ENCODE peak calls at places on chromosomes 13 and 19, in five cellular contexts. L is neuronal stem cell, H is suprapubic skin, R is breast epithelium, I is neural progenitor cell. Y is an unnamed sample.

GRCh38 chr13:82062772-82063171 is 1721.8 kb upstream of the SPRY2 start:
- DNase-seq in I (no peak), H (no peak), L (no peak), R (no peak), Y (no peak)

GRCh38 chr13:103873725-103874124 is 807.5 kb upstream of the SLC10A2 start:
- DNase-seq in H (no peak), I (no peak), L (no peak), R (no peak), Y (no peak)

GRCh38 chr19:4598712-4599111 is 39.2 kb upstream of the SEMA6B start:
- DNase-seq in R (no peak), H (no peak), L (no peak), I (peak), Y (no peak)

GRCh38 chr19:41206456-41206855 is 12.6 kb upstream of the AXL start:
- DNase-seq in L (no peak), H (no peak), I (no peak), R (no peak), Y (no peak)

GRCh38 chr19:47499863-47500830 is 14.7 kb downstream of the NAPA start:
- DNase-seq in R (no peak), H (no peak), I (no peak), L (no peak), Y (peak)

GRCh38 chr13:26867451-26868067 is 107.0 kb upstream of the GPR12 start:
- DNase-seq in R (no peak), I (peak), H (no peak), L (peak), Y (no peak)

GRCh38 chr19:17997969-17998826 is 9.8 kb upstream of the ARRDC2 start:
- DNase-seq in I (peak), H (no peak), R (no peak), L (no peak), Y (no peak)

GRCh38 chr13:84500016-84500415 is 617.7 kb upstream of the SLITRK1 start:
- DNase-seq in L (no peak), H (no peak), R (no peak), I (no peak), Y (no peak)

GRCh38 chr13:40922437-40923040 is 96.6 kb downstream of the ELF1 start:
- DNase-seq in H (no peak), L (peak), R (no peak), I (peak), Y (no peak)

GRCh38 chr19:16702123-16702522 is 17.5 kb upstream of the NWD1 start:
- DNase-seq in H (peak), R (peak), I (no peak), L (no peak), Y (no peak)

GRCh38 chr13:24650157-24650556 is 30.1 kb upstream of the ATP12A start:
- DNase-seq in L (no peak), I (no peak), H (no peak), R (no peak), Y (no peak)

GRCh38 chr13:109784590-109785140 is 1.7 kb downstream of the IRS2 start:
- DNase-seq in I (peak), R (peak), H (peak), L (peak), Y (peak)

GRCh38 chr19:5958074-5958850 is 19.7 kb downstream of the RANBP3 start:
- DNase-seq in I (no peak), R (no peak), L (no peak), H (no peak), Y (no peak)

GRCh38 chr19:18194554-18195238 is 1.7 kb downstream of the MPV17L2 start:
- DNase-seq in L (no peak), H (peak), I (peak), R (peak), Y (no peak)

GRCh38 chr13:41608111-41608510 is 150.8 kb downstream of the RGCC start:
- DNase-seq in I (no peak), L (no peak), H (no peak), R (no peak), Y (no peak)

GRCh38 chr19:3547301-3547731 is 8.3 kb downstream of the TEKTIP1 start:
- DNase-seq in R (no peak), I (peak), H (no peak), L (no peak), Y (no peak)

GRCh38 chr13:42878721-42879120 is 97.3 kb downstream of the FAM216B start:
- DNase-seq in L (no peak), I (no peak), H (no peak), R (no peak), Y (no peak)

GRCh38 chr13:88345171-88345847 is 674.1 kb downstream of the SLITRK5 start:
- DNase-seq in H (no peak), R (no peak), L (no peak), I (no peak), Y (no peak)

GRCh38 chr13:44710576-44710975 is 134.4 kb upstream of the TSC22D1 start:
- DNase-seq in I (no peak), L (no peak), H (no peak), R (no peak), Y (no peak)

DNA sequence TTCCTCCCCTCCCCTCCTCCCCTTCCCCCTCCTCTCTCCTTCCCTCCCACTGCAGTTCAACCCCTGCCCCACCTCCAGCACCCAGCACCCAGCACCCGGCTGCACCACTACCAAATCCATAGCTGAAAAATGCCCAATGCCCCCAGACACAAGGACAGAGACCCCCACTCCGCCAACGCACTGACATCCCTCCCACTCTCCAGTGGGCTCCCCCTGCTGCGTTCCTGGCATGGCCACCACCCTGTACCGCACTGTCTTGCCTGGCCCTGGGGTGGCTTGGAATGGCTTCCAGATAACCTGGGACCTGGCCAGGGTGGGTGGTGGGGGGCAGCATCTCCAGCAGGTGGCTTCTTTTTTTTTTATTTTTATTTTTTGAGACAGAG is 5.8 kb upstream of the MKNK2 start:
- DNase-seq in I (no peak), H (peak), L (no peak), R (no peak), Y (no peak)
- H3K27ac ChIP-seq in I (no peak), H (peak), L (no peak), R (peak), Y (peak)

DNA sequence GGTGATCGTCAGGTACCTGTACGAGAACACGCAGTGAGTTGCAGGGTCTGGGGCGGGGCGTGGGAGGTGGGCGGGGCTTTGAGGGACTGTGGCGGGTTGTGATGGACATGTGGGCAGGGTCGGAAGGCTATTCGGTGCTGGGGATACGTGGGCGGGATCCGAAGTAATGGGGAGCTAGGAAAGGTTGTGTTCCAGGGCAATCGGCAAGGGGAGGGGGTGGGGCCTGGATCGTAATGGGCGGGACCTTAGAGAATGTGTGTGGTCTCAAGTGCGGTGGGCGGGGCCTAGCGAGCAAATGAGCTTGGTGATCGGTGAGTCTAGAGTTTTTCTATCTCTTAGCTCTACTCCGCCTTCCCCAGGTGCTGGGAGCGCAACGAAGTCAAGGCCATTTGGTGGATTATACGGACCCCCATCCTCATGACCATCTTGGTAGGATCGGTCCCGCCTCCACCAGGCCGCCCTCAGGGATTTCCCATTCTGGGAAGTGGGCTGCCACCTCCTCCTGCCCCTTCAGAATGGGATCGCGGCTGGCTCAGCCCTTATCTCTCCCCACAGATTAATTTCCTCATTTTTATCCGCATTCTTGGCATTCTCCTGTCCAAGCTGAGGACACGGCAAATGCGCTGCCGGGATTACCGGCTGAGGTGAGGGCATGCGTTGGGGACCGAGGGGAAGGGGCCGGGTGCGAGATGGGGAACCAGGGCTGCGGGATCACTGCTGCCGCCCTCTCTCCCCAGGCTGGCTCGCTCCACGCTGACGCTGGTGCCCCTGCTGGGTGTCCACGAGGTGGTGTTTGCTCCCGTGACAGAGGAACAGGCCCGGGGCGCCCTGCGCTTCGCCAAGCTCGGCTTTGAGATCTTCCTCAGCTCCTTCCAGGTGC is 9.6 kb downstream of the GIPR start:
- DNase-seq in R (peak), H (peak), I (peak), L (peak), Y (peak)
- H3K27ac ChIP-seq in R (peak), H (peak), I (no peak), L (no peak), Y (no peak)

DNA sequence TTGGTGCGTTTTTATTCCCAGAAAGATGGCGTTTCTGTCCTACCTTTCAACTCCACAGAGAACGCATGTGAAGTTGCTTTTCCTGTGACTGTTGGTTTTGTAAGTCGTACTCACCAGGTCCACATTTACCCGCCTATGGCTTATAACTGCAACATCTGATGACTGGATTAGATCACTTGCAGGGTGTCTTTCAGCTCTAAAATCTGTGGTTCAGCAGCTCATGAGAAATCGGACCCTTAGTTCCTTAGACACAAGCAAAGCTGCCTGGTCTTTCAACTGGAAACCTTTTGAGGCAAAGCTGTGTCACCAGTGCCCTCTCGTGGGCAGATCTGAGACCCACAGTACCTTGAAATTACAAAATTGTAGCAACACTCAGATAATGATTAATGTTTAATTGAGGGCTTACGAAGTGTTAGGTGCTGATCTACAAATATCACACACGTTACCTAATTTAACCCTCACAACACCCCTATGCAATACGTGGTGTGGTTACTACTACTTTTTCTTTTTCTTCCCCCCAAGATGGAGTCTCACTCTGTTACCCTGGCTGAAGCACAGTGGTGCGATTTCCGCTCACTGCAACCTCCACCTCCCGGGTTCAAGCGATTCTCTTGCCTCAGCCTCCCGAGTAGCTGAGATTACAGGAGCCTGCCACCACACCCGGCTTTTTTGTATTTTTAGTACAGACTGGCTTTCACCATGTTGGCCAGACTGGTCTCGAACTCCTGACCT is 65.4 kb downstream of the RUBCNL start:
- DNase-seq in R (peak), I (peak), L (peak), H (no peak), Y (no peak)
- H3K27ac ChIP-seq in R (no peak), I (no peak), L (no peak), H (no peak), Y (no peak)

GRCh38 chr13:90032841-90033493 is 1314.5 kb upstream of the MIR17HG start:
- DNase-seq in I (peak), L (no peak), R (no peak), H (no peak), Y (no peak)
- H3K27ac ChIP-seq in I (no peak), L (no peak), R (no peak), H (no peak), Y (no peak)

GRCh38 chr13:50842711-50843255 is 709 bp downstream of the DLEU7 start:
- DNase-seq in L (no peak), I (peak), R (no peak), H (no peak), Y (no peak)
- H3K27ac ChIP-seq in L (no peak), I (no peak), R (no peak), H (no peak), Y (no peak)